ENCODE peak calls at places on chromosomes 2 and 18, in seven cellular contexts. E is cerebellum; P is uterus; A is stimulated activated CD4-positive, alpha-beta T cell treated with anti-CD3 and anti-CD28 coated beads, Interleukin-1b, Interleukin-23, amount 100 ng/mL, for 24 hours; Q is activated B cell treated with CpG ODN at 0.5 μM for 24 hours; S is fibroblast of the aortic adventitia; W is GM19239. H is an unnamed sample.
A peak's percentile ranks its signal among the peaks of the same experiment; 100 is the strongest.

GRCh38 chr2:108927936-108928659 is 60.9 kb downstream of the EDAR start:
- DNase-seq in A (peak; percentile 15), W (peak; percentile 46), P (no peak), Q (no peak), E (peak; percentile 23), S (peak; percentile 69), H (peak; percentile 58)

GRCh38 chr18:61676763-61677434 is 215.9 kb downstream of the RNF152 start:
- DNase-seq in S (peak; percentile 12), P (no peak), Q (no peak), W (no peak), A (no peak), E (no peak), H (peak; percentile 32)

GRCh38 chr18:25646971-25647370 is 295.0 kb upstream of the ZNF521 start:
- DNase-seq in W (no peak), P (no peak), S (peak; percentile 67), Q (no peak), A (no peak), E (no peak), H (peak; percentile 91)

GRCh38 chr18:50401888-50402287 is 27.0 kb downstream of the SKA1 start:
- DNase-seq in Q (no peak), W (no peak), A (no peak), P (no peak), S (peak; percentile 38), E (no peak), H (peak; percentile 47)

GRCh38 chr18:25033747-25034471 is 318.1 kb downstream of the ZNF521 start:
- DNase-seq in Q (no peak), P (no peak), S (no peak), A (no peak), E (no peak), W (no peak), H (no peak)

GRCh38 chr18:55489742-55490055 is 98.3 kb downstream of the TCF4 start:
- DNase-seq in A (no peak), P (no peak), Q (no peak), S (no peak), W (no peak), E (peak; percentile 30), H (no peak)

GRCh38 chr18:22115573-22115972 is 53.8 kb upstream of the GATA6 start:
- DNase-seq in P (no peak), A (no peak), S (no peak), E (no peak), W (no peak), Q (no peak), H (no peak)

GRCh38 chr2:77521931-77522470 is at the start of gene LRRTM4:
- DNase-seq in A (no peak), E (peak; percentile 1), Q (no peak), S (no peak), W (no peak), P (no peak), H (no peak)

GRCh38 chr2:217804786-217805678 is 197.8 kb downstream of the TNS1 start:
- DNase-seq in S (peak; percentile 19), W (no peak), A (no peak), P (peak; percentile 24), Q (no peak), E (no peak), H (no peak)

GRCh38 chr2:95076705-95077520 is 44.7 kb downstream of the MRPS5 start:
- DNase-seq in A (peak; percentile 74), W (peak; percentile 76), E (peak; percentile 58), P (peak; percentile 52), S (peak; percentile 41), Q (peak; percentile 63), H (peak; percentile 43)

GRCh38 chr2:68466778-68467076 is 367 bp downstream of the FBXO48 start:
- DNase-seq in W (no peak), S (no peak), Q (no peak), E (no peak), P (no peak), A (no peak), H (peak; percentile 2)

GRCh38 chr2:64987963-64988419 is 1.2 kb upstream of the SLC1A4 start:
- DNase-seq in S (no peak), A (no peak), E (peak; percentile 66), W (no peak), P (no peak), Q (no peak), H (peak; percentile 92)

GRCh38 chr18:59605633-59606192 is 91.5 kb downstream of the CCBE1 start:
- DNase-seq in E (no peak), S (no peak), A (no peak), W (no peak), P (no peak), Q (no peak), H (no peak)

GRCh38 chr18:48929951-48930713 is 20.6 kb downstream of the SMAD7 start:
- DNase-seq in P (no peak), E (no peak), A (no peak), S (peak; percentile 94), Q (no peak), W (no peak), H (peak; percentile 50)

GRCh38 chr2:224073676-224074075 is 34.6 kb upstream of the SERPINE2 start:
- DNase-seq in P (no peak), W (no peak), A (no peak), Q (no peak), E (no peak), S (no peak), H (no peak)

GRCh38 chr2:38407111-38407682 is 30.1 kb upstream of the ATL2 start:
- DNase-seq in Q (no peak), W (no peak), A (no peak), E (peak; percentile 48), P (peak; percentile 36), S (no peak), H (no peak)

GRCh38 chr2:200435379-200435778 is 74.5 kb downstream of the KCTD18 start:
- DNase-seq in W (no peak), S (no peak), P (no peak), A (no peak), Q (no peak), E (no peak), H (peak; percentile 68)

H was measured in fibroblast of mammary gland.